ENCODE peak calls at places on chromosomes 6 and 20, in ten cellular contexts. L is H1; F is RWPE2; V is IMR-90; Z is tibial artery; H is esophagus squamous epithelium; X is CD8-positive, alpha-beta T cell; I is CD8-positive, alpha-beta memory T cell; N is uterus; Q is neural progenitor cell. Y is an unnamed sample.

GRCh38 chr20:45991616-45992015 is 17.1 kb upstream of the MMP9 start:
- DNase-seq in F (peak; percentile 34), X (no peak), L (no peak), Z (no peak), V (no peak), H (no peak), N (no peak), Q (no peak), I (no peak), Y (no peak)

GRCh38 chr6:144416773-144417172 is 131.6 kb downstream of the UTRN start:
- DNase-seq in I (no peak), Z (no peak), H (no peak), L (no peak), N (no peak), F (no peak), V (peak; percentile 21), X (no peak), Q (no peak), Y (no peak)

GRCh38 chr6:3887150-3887700 is 38.1 kb downstream of the FAM50B start:
- DNase-seq in N (no peak), X (no peak), I (no peak), Z (peak; percentile 53), F (no peak), L (no peak), Q (no peak), V (peak; percentile 54), H (no peak), Y (no peak)

GRCh38 chr20:33301192-33301930 is 18.3 kb downstream of the BPIFB1 start:
- DNase-seq in N (no peak), H (no peak), Z (no peak), V (no peak), F (no peak), Q (no peak), L (no peak), I (no peak), X (no peak), Y (no peak)

GRCh38 chr6:134805163-134805562 is 144.7 kb downstream of the ALDH8A1 start:
- DNase-seq in H (no peak), Z (no peak), N (no peak), X (no peak), F (no peak), V (no peak), Q (no peak), L (no peak), I (no peak), Y (no peak)

GRCh38 chr20:36642136-36642535 is 3.9 kb downstream of the SLA2 start:
- DNase-seq in I (no peak), X (no peak), L (no peak), Z (no peak), F (no peak), N (no peak), V (no peak), Q (no peak), H (no peak), Y (no peak)

GRCh38 chr6:81772741-81773140 is 20.3 kb upstream of the TENT5A start:
- DNase-seq in V (peak; percentile 62), L (no peak), N (no peak), Q (no peak), F (no peak), I (no peak), Z (no peak), X (no peak), H (no peak), Y (no peak)

GRCh38 chr6:15387118-15387517 is 141.2 kb downstream of the JARID2 start:
- DNase-seq in Q (no peak), H (no peak), F (no peak), Z (no peak), V (peak; percentile 69), I (no peak), L (no peak), N (no peak), X (no peak), Y (no peak)

GRCh38 chr6:158629376-158630221 is 14.9 kb downstream of the DYNLT1 start:
- DNase-seq in X (peak; percentile 47), I (no peak), Z (no peak), F (peak; percentile 47), L (no peak), Q (peak; percentile 40), V (no peak), H (no peak), N (no peak), Y (no peak)

GRCh38 chr6:150667977-150668716 is 68.5 kb downstream of the PLEKHG1 start:
- DNase-seq in Q (peak; percentile 88), X (no peak), Z (peak; percentile 96), L (no peak), V (peak; percentile 58), I (no peak), F (peak; percentile 82), H (no peak), N (peak; percentile 92), Y (no peak)

GRCh38 chr6:149450679-149451360 is 34.0 kb downstream of the ZC3H12D start:
- DNase-seq in Q (peak; percentile 53), L (no peak), F (no peak), Z (no peak), H (no peak), V (no peak), N (no peak), X (no peak), I (no peak), Y (peak; percentile 78)

GRCh38 chr6:149452062-149452939 is 32.5 kb downstream of the ZC3H12D start:
- DNase-seq in I (no peak), N (no peak), V (no peak), F (no peak), H (no peak), X (no peak), L (no peak), Q (no peak), Z (no peak), Y (peak; percentile 49)

GRCh38 chr6:149449054-149449453 is 35.8 kb downstream of the ZC3H12D start:
- DNase-seq in N (no peak), I (no peak), Q (no peak), V (no peak), Z (no peak), L (no peak), H (no peak), F (no peak), X (no peak), Y (peak; percentile 31)

GRCh38 chr6:149451361-149452061 is 33.3 kb downstream of the ZC3H12D start:
- DNase-seq in Z (no peak), V (no peak), N (no peak), L (no peak), Q (peak; percentile 37), F (no peak), X (no peak), H (no peak), I (no peak), Y (peak; percentile 78)

GRCh38 chr6:149449831-149450678 is 34.8 kb downstream of the ZC3H12D start:
- DNase-seq in L (no peak), N (no peak), H (no peak), V (no peak), X (no peak), I (no peak), F (no peak), Z (no peak), Q (no peak), Y (peak; percentile 57)
- H3K4me3 ChIP-seq in L (peak overlapping the region; percentile 46), N (no peak overlapping the region), H (peak overlapping the region; percentile 55), V (no peak overlapping the region), X (peak overlapping the region; percentile 33), I (no peak overlapping the region), F (no peak overlapping the region), Z (peak overlapping the region; percentile 46), Q (peak overlapping the region; percentile 47), Y (peak overlapping the region; percentile 26)

GRCh38 chr6:42251911-42252637 is 34.4 kb upstream of the MRPS10 start:
- DNase-seq in F (no peak), H (no peak), N (peak; percentile 66), X (no peak), I (no peak), L (no peak), Z (no peak), V (no peak), Q (no peak), Y (no peak)
- H3K27ac ChIP-seq in F (peak overlapping the region; percentile 10), H (peak overlapping the region; percentile 73), N (peak overlapping the region; percentile 67), X (no peak overlapping the region), I (no peak overlapping the region), L (no peak overlapping the region), Z (no peak overlapping the region), V (no peak overlapping the region), Q (no peak overlapping the region), Y (peak overlapping the region; percentile 52)

DNA sequence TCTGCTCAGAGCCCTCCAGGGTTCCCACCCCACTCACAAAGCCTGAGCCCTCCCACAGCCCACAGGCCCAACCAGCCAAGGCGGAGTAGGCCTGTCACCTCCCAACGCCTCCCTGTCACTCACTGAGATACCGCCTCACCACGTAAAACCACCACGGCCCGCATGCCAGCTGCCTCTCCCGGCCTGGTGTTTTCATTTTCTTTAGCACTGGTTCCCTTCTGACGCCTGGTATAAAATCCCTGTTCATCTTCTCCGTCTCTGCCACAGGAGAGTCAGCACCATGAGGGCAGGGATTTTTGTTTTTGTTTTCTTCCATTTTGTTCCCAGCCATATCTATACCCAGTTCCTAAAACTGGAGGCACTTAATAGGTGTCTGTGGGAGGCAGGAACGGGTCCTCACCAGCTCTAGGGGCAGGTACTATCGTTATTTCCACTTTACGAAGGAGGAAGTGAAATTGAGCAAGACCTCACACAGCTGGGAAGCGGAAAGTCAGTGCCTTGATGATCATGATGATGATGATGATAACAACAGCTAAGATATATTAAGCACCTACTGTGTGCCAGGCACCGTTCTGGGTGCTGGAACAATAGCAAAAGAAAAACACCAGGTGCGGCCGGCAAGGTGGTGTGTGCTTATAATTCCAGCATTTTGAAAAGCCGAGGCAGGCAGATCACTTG is 58.6 kb downstream of the SNAI1 start:
- DNase-seq in I (no peak), Z (no peak), F (no peak), N (no peak), L (no peak), Q (no peak), H (no peak), V (no peak), X (no peak), Y (no peak)
- H3K4me3 ChIP-seq in I (no peak overlapping the region), Z (no peak overlapping the region), F (no peak overlapping the region), N (no peak overlapping the region), L (no peak overlapping the region), Q (no peak overlapping the region), H (no peak overlapping the region), V (no peak overlapping the region), X (no peak overlapping the region), Y (peak overlapping the region; percentile 0)

GRCh38 chr20:3168079-3168828 is 5.1 kb downstream of the LZTS3 start:
- DNase-seq in Z (no peak), L (peak; percentile 46), F (no peak), X (no peak), I (no peak), H (no peak), V (no peak), N (no peak), Q (peak; percentile 77), Y (peak; percentile 41)
- H3K27ac ChIP-seq in Z (no peak overlapping the region), L (peak overlapping the region; percentile 75), F (no peak overlapping the region), X (no peak overlapping the region), I (no peak overlapping the region), H (no peak overlapping the region), V (no peak overlapping the region), N (no peak overlapping the region), Q (no peak overlapping the region), Y (no peak overlapping the region)

Y was measured in spleen.